ENCODE peak calls at places on chromosomes 4 and X, in five cellular contexts. W is K562, D is HepG2, N is A549, E is GM12878. Y is an unnamed sample.

GRCh38 chr4:73853246-73853704 is at the start of gene PF4V1:
- DNase-seq in D (no peak), E (no peak), W (no peak), N (no peak), Y (peak; percentile 59)

GRCh38 chr4:176123710-176124407 is 58.2 kb downstream of the WDR17 start:
- DNase-seq in E (peak; percentile 51), N (no peak), W (peak; percentile 4), D (peak; percentile 24), Y (peak; percentile 79)

GRCh38 chr4:89248879-89249281 is 58.7 kb downstream of the GPRIN3 start:
- DNase-seq in E (no peak), W (no peak), N (no peak), D (no peak), Y (no peak)

GRCh38 chr4:104941661-104942062 is 205.0 kb upstream of the TET2 start:
- DNase-seq in D (no peak), W (no peak), N (no peak), E (peak; percentile 37), Y (no peak)

GRCh38 chrX:2320580-2321327 is 180.0 kb downstream of the DHRSX start:
- DNase-seq in N (peak; percentile 35), D (peak; percentile 97), E (no peak), W (no peak), Y (no peak)

GRCh38 chrX:104098919-104099318 is 13.4 kb upstream of the ZCCHC18 start:
- DNase-seq in E (no peak), W (no peak), D (no peak), N (no peak), Y (no peak)

GRCh38 chr4:42603865-42604264 is 53.0 kb downstream of the ATP8A1 start:
- DNase-seq in W (no peak), E (no peak), D (no peak), N (no peak), Y (no peak)

GRCh38 chrX:11589573-11590110 is 76.1 kb downstream of the ARHGAP6 start:
- DNase-seq in W (no peak), E (no peak), D (no peak), N (no peak), Y (no peak)

GRCh38 chr4:187603093-187603395 is 392.5 kb upstream of the ZFP42 start:
- DNase-seq in W (no peak), D (no peak), N (no peak), E (no peak), Y (no peak)

GRCh38 chrX:24063488-24063887 is 8.7 kb downstream of the EIF2S3 start:
- DNase-seq in W (no peak), E (no peak), D (no peak), N (no peak), Y (no peak)

GRCh38 chr4:153778383-153778782 is 10.5 kb downstream of the SFRP2 start:
- DNase-seq in W (no peak), E (no peak), D (no peak), N (no peak), Y (no peak)

GRCh38 chr4:10186228-10187214 is 69.9 kb upstream of the WDR1 start:
- DNase-seq in W (peak; percentile 68), D (no peak), N (no peak), E (no peak), Y (peak; percentile 21)
- TF ChIP-seq JUNB in W (no peak), D (no peak), N (no peak), E (no peak), Y (no peak)

GRCh38 chrX:47380268-47380667 is 9.9 kb downstream of the ZNF157 start:
- DNase-seq in W (no peak), N (no peak), E (peak; percentile 47), D (peak; percentile 19), Y (no peak)

DNA sequence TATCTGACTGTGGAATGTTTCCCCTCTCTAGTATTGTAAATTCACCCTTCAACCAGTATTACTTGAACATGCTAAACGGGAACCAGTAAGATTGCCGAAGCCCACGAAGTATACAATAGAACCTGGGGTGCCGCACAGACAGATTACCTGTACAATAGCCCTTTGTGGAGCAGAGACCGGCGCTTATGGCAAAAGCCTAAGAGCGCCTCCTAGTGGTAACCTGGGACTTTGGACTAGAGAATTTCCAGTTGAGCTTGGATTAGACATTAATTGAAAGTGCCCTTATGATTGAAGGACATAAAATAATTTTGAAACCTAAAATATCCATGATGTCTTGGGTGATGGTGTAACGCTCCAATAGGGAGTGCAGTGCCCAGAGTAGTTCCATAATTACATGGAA is 14.1 kb downstream of the ZNF157 start:
- DNase-seq in D (peak; percentile 64), W (peak; percentile 37), E (peak; percentile 21), N (peak; percentile 14), Y (peak; percentile 85)
- TF ChIP-seq JUNB in D (no peak), W (no peak), E (no peak), N (no peak), Y (no peak)

GRCh38 chr4:79297029-79297428 is 28.8 kb downstream of the NAA11 start:
- DNase-seq in N (no peak), E (no peak), W (no peak), D (no peak), Y (no peak)

GRCh38 chr4:79295076-79295475 is 30.8 kb downstream of the NAA11 start:
- DNase-seq in N (no peak), W (no peak), E (no peak), D (no peak), Y (no peak)

GRCh38 chr4:79297479-79297878 is 28.4 kb downstream of the NAA11 start:
- DNase-seq in E (no peak), N (no peak), D (no peak), W (no peak), Y (no peak)

GRCh38 chr4:79292008-79292407 is 33.9 kb downstream of the NAA11 start:
- DNase-seq in N (no peak), W (no peak), D (no peak), E (no peak), Y (no peak)

GRCh38 chr4:79294064-79294463 is 31.8 kb downstream of the NAA11 start:
- DNase-seq in N (no peak), W (peak; percentile 10), D (peak; percentile 60), E (no peak), Y (no peak)
- TF ChIP-seq JUNB in N (no peak), W (no peak), D (peak; percentile 84), E (no peak), Y (no peak)

DNA sequence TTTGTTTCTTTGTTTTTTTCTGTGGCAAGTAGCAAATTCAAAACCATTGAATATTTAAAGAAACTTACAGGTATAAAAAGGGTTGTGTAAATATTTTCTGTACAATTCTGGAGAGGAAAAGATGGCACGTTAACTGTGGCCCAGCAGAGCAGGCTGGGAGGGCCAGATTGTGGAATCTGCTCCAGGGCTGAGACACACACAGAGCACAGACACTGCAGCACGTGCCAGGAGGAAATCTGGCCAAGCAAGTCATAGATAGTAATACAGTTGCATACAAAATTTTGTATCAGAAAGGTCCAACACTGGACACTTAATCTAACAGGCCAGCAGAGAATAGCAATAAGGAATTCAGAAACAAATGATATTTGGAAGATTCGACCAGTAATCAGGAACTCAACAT is 763.7 kb downstream of the PDHA2 start:
- DNase-seq in N (no peak), E (no peak), W (no peak), D (no peak), Y (no peak)
- TF ChIP-seq JUNB in N (no peak), E (no peak), W (no peak), D (no peak), Y (no peak)

GRCh38 chr4:108596389-108596788 is 24.0 kb upstream of the RPL34 start:
- DNase-seq in D (no peak), W (no peak), N (no peak), E (no peak), Y (no peak)

GRCh38 chr4:108586778-108587177 is 33.6 kb upstream of the RPL34 start:
- DNase-seq in W (no peak), D (no peak), N (no peak), E (no peak), Y (no peak)

GRCh38 chr4:108590776-108591175 is 29.6 kb upstream of the RPL34 start:
- DNase-seq in W (no peak), N (no peak), D (no peak), E (no peak), Y (no peak)

DNA sequence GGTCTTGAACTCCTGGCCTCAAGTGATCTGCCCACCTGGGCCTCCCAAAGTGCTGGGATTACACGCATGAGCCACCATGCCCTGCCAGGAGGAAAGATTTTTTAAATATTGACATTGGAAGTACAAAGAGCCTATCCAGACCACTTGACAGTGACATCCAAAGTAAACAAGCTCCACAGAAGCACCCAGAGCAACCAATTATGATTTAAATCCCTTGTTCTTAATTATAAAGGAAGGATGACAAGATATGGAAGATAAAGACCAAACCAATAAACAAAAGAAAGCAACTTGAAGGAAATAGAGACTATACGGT is 27.7 kb upstream of the RPL34 start:
- DNase-seq in N (no peak), D (peak; percentile 72), W (no peak), E (no peak), Y (peak; percentile 40)
- TF ChIP-seq JUNB in N (no peak), D (no peak), W (no peak), E (no peak), Y (no peak)

GRCh38 chr4:166077782-166078181 is 204.7 kb downstream of the TLL1 start:
- DNase-seq in N (no peak), E (no peak), D (no peak), W (no peak), Y (peak; percentile 11)
- TF ChIP-seq JUNB in N (no peak), E (no peak), D (no peak), W (no peak), Y (no peak)

GRCh38 chr4:95507147-95507546 is 41.6 kb downstream of the UNC5C start:
- DNase-seq in N (no peak), W (no peak), E (no peak), D (no peak), Y (no peak)
- TF ChIP-seq JUNB in N (no peak), W (no peak), E (no peak), D (no peak), Y (no peak)

Y was measured in GM23338.